ENCODE peak calls at places on chromosomes 6 and 20, in five cellular contexts. N, Y, K, C and Q are unnamed samples.

GRCh38 chr6:166619912-166620311 is 7.1 kb downstream of the RPS6KA2 start:
- DNase-seq in Y (peak; percentile 99), N (no peak), C (no peak), K (peak; percentile 99), Q (no peak)

GRCh38 chr20:5829241-5829809 is 79.1 kb downstream of the SHLD1 start:
- DNase-seq in K (no peak), C (no peak), N (no peak), Y (no peak), Q (no peak)

GRCh38 chr6:23633986-23634385 is 492.0 kb upstream of the NRSN1 start:
- DNase-seq in K (no peak), C (no peak), N (no peak), Y (no peak), Q (no peak)

GRCh38 chr6:157614026-157614484 is 209.0 kb upstream of the SNX9 start:
- DNase-seq in C (no peak), Y (peak; percentile 15), K (no peak), N (no peak), Q (no peak)

GRCh38 chr6:137697267-137697938 is 169.7 kb upstream of the TNFAIP3 start:
- DNase-seq in Y (no peak), K (peak; percentile 83), C (peak; percentile 77), N (peak; percentile 53), Q (no peak)

GRCh38 chr6:89952696-89953095 is 58.4 kb downstream of the GJA10 start:
- DNase-seq in C (no peak), Y (peak; percentile 76), N (no peak), K (peak; percentile 92), Q (no peak)

GRCh38 chr6:145044606-145045275 is 690.6 kb downstream of the EPM2A start:
- DNase-seq in C (no peak), K (peak; percentile 68), Y (peak; percentile 84), N (no peak), Q (no peak)

GRCh38 chr20:61829526-61829925 is 236.2 kb downstream of the TAF4 start:
- DNase-seq in N (no peak), C (no peak), Y (no peak), K (no peak), Q (no peak)

GRCh38 chr6:131379951-131380350 is 193.1 kb upstream of the ARG1 start:
- DNase-seq in N (no peak), K (peak; percentile 94), C (no peak), Y (peak; percentile 62), Q (no peak)

GRCh38 chr6:53986165-53986720 is 125.0 kb upstream of the MLIP start:
- DNase-seq in C (no peak), K (peak; percentile 63), N (peak; percentile 72), Y (peak; percentile 91), Q (peak; percentile 2)

GRCh38 chr20:20235681-20236080 is 132.2 kb upstream of the INSM1 start:
- DNase-seq in K (no peak), C (no peak), N (no peak), Y (no peak), Q (no peak)

GRCh38 chr6:157325069-157325805 is 1.9 kb upstream of the TMEM242 start:
- DNase-seq in Y (peak; percentile 82), C (no peak), N (no peak), K (peak; percentile 53), Q (no peak)

GRCh38 chr6:23483896-23484295 is 642.1 kb upstream of the NRSN1 start:
- DNase-seq in C (no peak), K (no peak), Y (no peak), N (no peak), Q (no peak)

GRCh38 chr20:3231116-3231515 is 7.9 kb downstream of the SLC4A11 start:
- DNase-seq in C (no peak), K (no peak), Y (no peak), N (no peak), Q (no peak)

GRCh38 chr6:6220718-6221117 is 99.7 kb downstream of the F13A1 start:
- DNase-seq in K (no peak), N (peak; percentile 14), Y (peak; percentile 0), C (no peak), Q (no peak)

GRCh38 chr6:113596477-113596876 is 260.7 kb upstream of the MARCKS start:
- DNase-seq in C (no peak), N (no peak), K (no peak), Y (no peak), Q (no peak)

GRCh38 chr6:24069546-24069945 is 56.5 kb upstream of the NRSN1 start:
- DNase-seq in N (no peak), Y (no peak), C (no peak), K (no peak), Q (no peak)

GRCh38 chr20:51487525-51488279 is 54.8 kb downstream of the NFATC2 start:
- DNase-seq in K (peak; percentile 94), C (no peak), N (no peak), Y (peak; percentile 79), Q (no peak)

GRCh38 chr20:4227085-4227821 is 211.9 kb upstream of the RNF24 start:
- DNase-seq in K (peak; percentile 76), Y (peak; percentile 76), N (peak; percentile 80), C (no peak), Q (no peak)

GRCh38 chr20:14963262-14963663 is 625.9 kb upstream of the FLRT3 start:
- DNase-seq in C (no peak), K (peak; percentile 50), N (no peak), Y (no peak), Q (no peak)

GRCh38 chr6:113859349-113860164 is 2.4 kb downstream of the MARCKS start:
- DNase-seq in C (peak; percentile 13), K (peak; percentile 58), N (peak; percentile 46), Y (peak; percentile 60), Q (no peak)

GRCh38 chr6:14129572-14129971 is 12.0 kb downstream of the CD83 start:
- DNase-seq in N (peak; percentile 86), K (peak; percentile 77), Y (peak; percentile 89), C (peak; percentile 32), Q (peak; percentile 43)

GRCh38 chr20:8116067-8116811 is 15.8 kb upstream of the PLCB1 start:
- DNase-seq in Y (peak; percentile 34), C (no peak), N (no peak), K (peak; percentile 72), Q (no peak)

GRCh38 chr20:38664284-38664683 is 60.0 kb upstream of the SLC32A1 start:
- DNase-seq in N (no peak), C (no peak), K (no peak), Y (no peak), Q (no peak)

DNA sequence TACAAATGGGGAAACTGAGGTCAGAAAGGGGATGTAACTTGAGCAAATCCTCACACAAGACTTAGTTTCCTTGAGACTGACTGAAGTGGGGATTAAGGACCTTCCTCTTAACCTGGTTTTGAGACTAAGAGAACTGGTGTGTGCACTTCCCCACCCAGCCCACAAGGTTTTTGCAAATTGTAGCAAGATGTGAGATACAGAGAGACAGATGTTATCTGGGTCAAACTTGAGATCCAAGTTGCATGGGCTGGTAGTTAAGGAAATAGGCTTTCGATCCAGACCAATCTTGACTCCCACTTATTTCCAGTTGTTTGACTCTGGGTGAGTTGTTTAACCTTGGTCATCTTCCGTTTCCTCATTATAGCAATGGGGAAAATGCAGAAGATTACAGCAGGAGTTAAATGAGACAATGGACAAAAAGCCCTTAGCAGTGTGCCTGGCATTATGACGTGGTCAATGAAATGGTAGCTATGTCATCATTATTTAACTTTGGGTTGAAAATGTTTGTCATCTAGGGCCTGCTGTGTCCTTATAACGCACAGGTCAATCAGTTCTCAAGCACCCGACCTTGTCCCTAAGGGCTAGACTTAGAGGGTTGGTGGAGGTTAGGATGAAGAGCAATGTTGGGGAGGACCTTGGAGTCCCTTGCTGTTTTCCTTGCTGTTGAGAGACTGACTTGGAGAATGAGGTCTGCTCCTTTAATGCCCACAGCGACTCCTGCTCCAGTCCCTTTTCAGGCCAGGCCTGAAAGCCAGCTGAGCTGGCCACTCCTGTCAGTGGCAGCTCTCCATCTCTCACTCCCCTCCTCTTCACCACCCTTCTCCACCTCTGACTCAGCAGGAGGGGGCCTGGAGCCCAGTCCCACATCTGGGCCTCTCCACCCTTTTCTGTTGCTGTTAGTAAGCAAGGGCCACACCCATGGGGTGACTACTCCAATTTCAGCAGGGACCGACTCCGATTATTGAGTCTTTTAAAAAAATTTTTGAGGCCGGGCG is 1.9 kb downstream of the SNX21 start:
- DNase-seq in N (no peak), C (no peak), Y (no peak), K (peak; percentile 66), Q (no peak)
- H3K4me3 ChIP-seq in N (peak overlapping the region; percentile 82), C (no peak overlapping the region), Y (no peak overlapping the region), K (peak overlapping the region; percentile 71), Q (no peak overlapping the region)

GRCh38 chr6:110953633-110954303 is 4.7 kb upstream of the GTF3C6 start:
- DNase-seq in C (no peak), Y (no peak), N (no peak), K (no peak), Q (no peak)

GRCh38 chr6:110960014-110960390 is 1.5 kb downstream of the GTF3C6 start:
- DNase-seq in N (no peak), Y (no peak), K (no peak), C (no peak), Q (no peak)

DNA sequence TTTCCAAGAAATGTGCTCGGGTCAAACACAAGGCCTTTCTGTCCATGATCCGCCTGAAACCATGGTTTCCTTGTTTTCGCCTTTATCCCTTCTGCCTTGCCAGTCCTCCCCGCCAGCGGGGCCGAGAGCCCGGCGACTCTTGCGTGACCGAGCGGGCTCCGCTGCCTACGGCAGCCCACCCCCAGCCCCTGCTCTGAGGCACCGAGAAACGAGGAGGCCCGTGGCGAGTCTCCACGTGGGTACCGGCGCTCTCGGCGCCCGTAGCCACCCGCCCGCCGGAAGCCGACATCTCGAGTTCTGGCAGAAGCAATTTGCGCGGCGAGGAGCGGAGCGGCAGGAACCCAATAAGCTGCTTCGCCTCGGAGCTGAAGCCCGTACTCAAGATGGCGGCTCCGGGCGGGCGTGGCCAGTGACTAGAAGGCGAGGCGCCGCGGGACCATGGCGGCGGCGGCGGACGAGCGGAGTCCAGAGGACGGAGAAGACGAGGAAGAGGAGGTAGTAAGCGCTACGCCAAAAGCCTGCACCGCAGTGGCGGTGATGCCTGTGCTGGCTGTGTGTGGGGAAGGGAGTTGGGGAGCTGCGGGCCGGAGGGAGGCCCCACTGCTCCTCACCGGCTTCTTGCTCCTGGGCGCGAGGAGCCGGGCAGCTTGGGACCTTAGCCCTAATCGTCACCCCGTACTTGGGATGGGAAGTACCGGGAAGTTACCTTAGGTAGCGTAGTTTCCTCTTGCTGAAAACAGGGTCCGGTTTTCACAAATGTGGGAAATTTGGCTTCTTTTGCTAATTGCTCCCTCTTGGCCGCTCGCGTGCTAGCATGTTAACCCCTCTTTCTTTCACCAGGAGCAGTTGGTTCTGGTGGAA is at the start of gene GTF3C6:
- DNase-seq in N (peak; percentile 97), K (peak; percentile 93), Y (peak; percentile 96), C (peak; percentile 90), Q (peak; percentile 82)
- TF ChIP-seq CTCF in N (no peak), K (no peak), Y (no peak), C (no peak), Q (no peak)

DNA sequence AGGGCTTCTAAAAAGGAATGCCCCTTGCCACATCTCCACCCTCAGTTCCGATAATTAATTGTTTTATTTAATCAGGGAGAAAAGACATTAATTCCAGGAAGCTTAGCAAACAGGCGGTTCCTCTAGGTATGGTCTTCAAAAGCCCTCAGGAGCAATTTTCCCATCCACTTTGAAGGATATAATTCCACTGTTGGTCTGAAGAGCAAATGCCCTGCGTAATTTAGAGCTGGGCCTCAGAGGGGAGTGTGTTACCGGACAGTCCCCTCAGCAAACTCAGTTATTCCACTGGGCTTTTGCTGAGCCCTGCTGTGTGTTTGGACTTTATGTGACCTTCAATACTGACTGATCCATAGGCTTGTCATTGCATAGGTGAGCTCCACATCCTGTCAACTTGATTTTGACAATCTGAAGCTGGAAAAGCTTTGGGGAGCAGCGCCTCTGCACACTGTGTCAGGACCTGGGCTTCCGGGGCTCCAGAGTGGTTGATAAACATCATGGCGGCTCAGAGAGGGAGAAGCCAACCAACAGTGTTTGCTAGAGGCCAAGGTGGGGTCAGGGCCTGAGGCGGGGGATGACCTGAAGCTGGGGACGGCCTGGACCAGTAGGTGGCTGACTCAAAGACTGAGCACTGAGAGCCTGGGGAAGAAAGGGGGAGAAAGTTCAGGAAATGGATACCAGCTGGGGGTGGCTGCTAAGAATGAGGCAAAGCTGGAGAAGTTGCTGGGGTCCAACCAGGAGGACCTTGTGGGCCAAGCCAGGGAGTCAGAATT is 43.5 kb downstream of the PPP1R14C start:
- DNase-seq in K (no peak), Y (no peak), N (no peak), C (no peak), Q (no peak)
- H3K4me3 ChIP-seq in K (no peak overlapping the region), Y (no peak overlapping the region), N (no peak overlapping the region), C (no peak overlapping the region), Q (no peak overlapping the region)

GRCh38 chr6:1316482-1317220 is 4.8 kb downstream of the FOXQ1 start:
- DNase-seq in K (no peak), Y (no peak), N (peak; percentile 74), C (no peak), Q (no peak)
- TF ChIP-seq CTCF in K (no peak), Y (no peak), N (no peak), C (no peak), Q (no peak)